ENCODE peak calls at places on chromosomes 7 and 10, in ten cellular contexts. P, O, H, C, W, Y, I, L, X and R are unnamed samples.
A peak's percentile ranks its signal among the peaks of the same experiment; 100 is the strongest.

GRCh38 chr7:50400114-50400513 is 50.0 kb downstream of the FIGNL1 start:
- DNase-seq in C (no peak), H (no peak), X (peak; percentile 53), O (no peak), Y (no peak), L (no peak), I (no peak), W (no peak), P (no peak), R (no peak)

GRCh38 chr10:118210276-118210675 is 131.8 kb downstream of the FAM204A start:
- DNase-seq in I (peak; percentile 6), P (no peak), L (no peak), H (no peak), X (no peak), Y (no peak), C (no peak), O (peak; percentile 57), W (no peak), R (no peak)

GRCh38 chr7:4200546-4201094 is 481.5 kb upstream of the FOXK1 start:
- DNase-seq in P (no peak), Y (no peak), C (no peak), X (no peak), L (no peak), I (no peak), W (no peak), O (peak; percentile 32), H (no peak), R (no peak)

GRCh38 chr7:101108330-101108857 is 18.5 kb upstream of the SERPINE1 start:
- DNase-seq in C (no peak), P (peak; percentile 81), Y (peak; percentile 58), H (no peak), L (no peak), W (peak; percentile 59), X (no peak), O (peak; percentile 38), I (no peak), R (peak; percentile 68)

GRCh38 chr10:133004478-133004877 is 62.1 kb upstream of the CFAP46 start:
- DNase-seq in I (no peak), L (no peak), H (no peak), X (no peak), W (no peak), P (no peak), C (no peak), Y (no peak), O (no peak), R (no peak)

GRCh38 chr7:29106128-29106988 is 40.0 kb downstream of the CPVL start:
- DNase-seq in H (peak; percentile 74), X (peak; percentile 43), P (peak; percentile 61), W (peak; percentile 21), Y (peak; percentile 34), L (peak; percentile 63), O (peak; percentile 54), I (peak; percentile 41), C (peak; percentile 26), R (no peak)

GRCh38 chr7:1667566-1668485 is 2.3 kb upstream of the ELFN1 start:
- DNase-seq in I (no peak), H (peak; percentile 79), Y (no peak), L (no peak), X (peak; percentile 87), P (no peak), C (peak; percentile 84), O (no peak), W (peak; percentile 9), R (peak; percentile 13)

GRCh38 chr10:76583711-76584161 is 1053.9 kb downstream of the KCNMA1 start:
- DNase-seq in W (no peak), P (no peak), X (no peak), C (no peak), Y (peak; percentile 91), I (peak; percentile 87), O (peak; percentile 82), H (no peak), L (peak; percentile 55), R (no peak)

GRCh38 chr10:127013251-127013656 is 108.0 kb downstream of the DOCK1 start:
- DNase-seq in O (peak; percentile 8), W (no peak), C (no peak), L (no peak), P (no peak), I (no peak), H (no peak), X (no peak), Y (no peak), R (no peak)

GRCh38 chr7:41425926-41426325 is 277.0 kb downstream of the INHBA start:
- DNase-seq in X (no peak), Y (peak; percentile 87), L (peak; percentile 51), O (peak; percentile 84), I (peak; percentile 63), H (no peak), P (no peak), C (no peak), W (no peak), R (no peak)

GRCh38 chr10:5645944-5646617 is 20.3 kb downstream of the ASB13 start:
- DNase-seq in Y (no peak), I (no peak), P (no peak), O (no peak), W (no peak), L (no peak), C (peak; percentile 31), X (no peak), H (no peak), R (peak; percentile 57)

GRCh38 chr10:34323197-34323596 is 491.9 kb downstream of the PARD3 start:
- DNase-seq in X (no peak), I (peak; percentile 37), Y (peak; percentile 36), L (no peak), H (no peak), P (no peak), O (no peak), C (no peak), W (no peak), R (no peak)

GRCh38 chr10:125812128-125812527 is 10.9 kb downstream of the UROS start:
- DNase-seq in X (no peak), O (no peak), H (no peak), I (peak; percentile 5), C (no peak), Y (peak; percentile 58), P (no peak), L (peak; percentile 40), W (no peak), R (no peak)

DNA sequence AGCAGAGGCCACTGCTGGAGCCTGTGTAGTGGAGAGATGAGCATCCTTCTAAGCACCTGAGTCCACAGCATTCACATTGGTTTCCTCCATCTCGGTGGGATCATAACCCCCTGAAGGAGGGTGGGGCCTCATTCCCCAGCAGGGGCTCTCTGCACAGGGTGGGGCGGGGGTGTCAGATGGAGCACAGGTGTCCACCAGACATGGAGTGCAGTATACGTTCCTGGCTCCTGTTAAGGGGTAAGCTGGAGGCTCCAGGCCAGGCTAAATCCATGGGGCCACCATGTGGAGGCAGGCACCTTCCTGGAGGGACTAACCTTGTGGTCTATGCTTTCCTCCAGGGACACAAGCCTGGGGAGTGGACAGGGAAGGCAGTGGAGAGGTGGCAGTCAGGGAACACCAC is 252.6 kb downstream of the GRID1 start:
- DNase-seq in O (no peak), L (no peak), Y (no peak), P (no peak), H (peak; percentile 22), X (no peak), W (no peak), C (no peak), I (no peak), R (peak; percentile 45)
- TF ChIP-seq CTCF in O (no peak), L (no peak), Y (no peak), P (no peak), H (no peak), X (no peak), W (no peak), C (no peak), I (no peak), R (no peak)

GRCh38 chr7:36513393-36513792 is 123.7 kb downstream of the ANLN start:
- DNase-seq in P (no peak), C (no peak), W (no peak), O (no peak), L (no peak), H (peak; percentile 33), X (no peak), I (no peak), Y (no peak), R (no peak)
- TF ChIP-seq CTCF in P (no peak), C (no peak), W (no peak), O (no peak), L (no peak), H (no peak), X (no peak), I (no peak), Y (no peak), R (no peak)

GRCh38 chr7:43727494-43727893 is 1.8 kb downstream of the COA1 start:
- DNase-seq in I (no peak), L (no peak), O (no peak), H (no peak), Y (no peak), X (no peak), W (no peak), P (no peak), C (no peak), R (no peak)

GRCh38 chr7:43727003-43727402 is 2.3 kb downstream of the COA1 start:
- DNase-seq in L (no peak), O (no peak), Y (no peak), X (no peak), C (no peak), P (no peak), H (no peak), W (no peak), I (no peak), R (no peak)

GRCh38 chr7:43726466-43726865 is 2.9 kb downstream of the COA1 start:
- DNase-seq in L (peak; percentile 44), X (no peak), O (no peak), P (no peak), H (no peak), Y (peak; percentile 63), I (no peak), C (no peak), W (no peak), R (no peak)

GRCh38 chr7:43729924-43730248 is 563 bp upstream of the COA1 start:
- DNase-seq in C (no peak), P (no peak), H (no peak), X (no peak), O (no peak), W (no peak), Y (no peak), L (no peak), I (no peak), R (no peak)

GRCh38 chr7:43729214-43729923 is at the start of gene COA1:
- DNase-seq in I (peak; percentile 88), W (peak; percentile 88), L (peak; percentile 80), Y (peak; percentile 88), H (peak; percentile 92), P (peak; percentile 95), C (peak; percentile 87), X (peak; percentile 95), O (peak; percentile 92), R (peak; percentile 82)
- TF ChIP-seq CTCF in I (no peak), W (no peak), L (no peak), Y (no peak), H (peak; percentile 29), P (peak; percentile 1), C (no peak), X (peak; percentile 19), O (no peak), R (no peak)

DNA sequence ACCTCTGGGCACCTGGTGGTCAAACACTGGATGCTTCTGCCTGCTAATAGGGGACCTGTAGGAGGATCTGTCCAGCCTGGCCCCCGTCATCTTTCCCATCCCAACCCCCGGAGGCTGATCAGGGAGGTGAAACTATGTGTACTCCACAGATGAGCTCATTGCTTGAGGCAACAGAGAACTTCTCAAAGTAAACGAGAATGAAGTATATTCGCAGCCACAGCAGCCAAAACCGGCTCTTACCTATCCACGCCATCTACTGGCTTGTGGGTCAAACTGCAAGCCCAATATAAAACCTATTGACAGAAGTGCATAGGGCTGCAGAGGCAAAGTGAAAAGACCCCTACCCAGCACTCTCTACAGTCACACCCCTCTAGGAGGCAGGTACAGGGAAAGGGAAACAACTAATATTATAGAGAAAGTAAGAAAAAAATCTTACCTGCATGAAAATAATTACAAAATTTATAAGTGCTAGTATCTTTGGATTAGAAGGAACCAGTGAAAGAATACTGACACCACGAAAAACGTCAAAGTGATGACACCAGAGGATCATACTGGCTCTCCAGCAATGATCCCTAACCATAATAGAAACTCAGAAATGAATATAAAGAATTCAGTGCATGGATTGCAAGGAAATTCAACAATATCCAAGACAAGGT is 973.5 kb downstream of the ANKRD7 start:
- DNase-seq in X (peak; percentile 36), H (peak; percentile 75), C (peak; percentile 54), Y (peak; percentile 25), W (no peak), L (peak; percentile 18), O (peak; percentile 50), I (no peak), P (peak; percentile 61), R (no peak)
- TF ChIP-seq CTCF in X (peak; percentile 94), H (peak; percentile 87), C (peak; percentile 82), Y (peak; percentile 80), W (peak; percentile 35), L (peak; percentile 87), O (peak; percentile 87), I (peak; percentile 42), P (peak; percentile 83), R (peak; percentile 37)